ENCODE peak calls at places on chromosome 6, in six cellular contexts. One of them, this sample, is unnamed.

GRCh38 chr6:169723200-169723909 is 945 bp downstream of the PHF10 start:
- DNase-seq in tibial nerve: peak; percentile 55
- DNase-seq in fibroblast of lung: peak; percentile 80
- DNase-seq in lower lobe of right lung: peak; percentile 85
- DNase-seq in A549: peak; percentile 25
- DNase-seq in heart left ventricle: peak; percentile 86
- DNase-seq in this sample: peak; percentile 94

GRCh38 chr6:93412452-93412851 is 6.9 kb downstream of the EPHA7 start:
- DNase-seq in tibial nerve: no peak
- DNase-seq in fibroblast of lung: no peak
- DNase-seq in lower lobe of right lung: no peak
- DNase-seq in A549: no peak
- DNase-seq in heart left ventricle: no peak
- DNase-seq in this sample: no peak

GRCh38 chr6:87925373-87926060 is 122.1 kb upstream of the SPACA1 start:
- DNase-seq in tibial nerve: no peak
- DNase-seq in fibroblast of lung: no peak
- DNase-seq in lower lobe of right lung: no peak
- DNase-seq in A549: no peak
- DNase-seq in heart left ventricle: no peak
- DNase-seq in this sample: no peak

GRCh38 chr6:52019092-52019491 is 68.3 kb downstream of the PKHD1 start:
- DNase-seq in tibial nerve: no peak
- DNase-seq in fibroblast of lung: no peak
- DNase-seq in lower lobe of right lung: no peak
- DNase-seq in A549: no peak
- DNase-seq in heart left ventricle: no peak
- DNase-seq in this sample: no peak

GRCh38 chr6:57207141-57207540 is 15.0 kb downstream of the RAB23 start:
- DNase-seq in tibial nerve: no peak
- DNase-seq in fibroblast of lung: peak; percentile 80
- DNase-seq in lower lobe of right lung: no peak
- DNase-seq in A549: no peak
- DNase-seq in heart left ventricle: no peak
- DNase-seq in this sample: no peak

GRCh38 chr6:152482289-152482688 is 154.9 kb downstream of the SYNE1 start:
- DNase-seq in tibial nerve: no peak
- DNase-seq in fibroblast of lung: no peak
- DNase-seq in lower lobe of right lung: no peak
- DNase-seq in A549: no peak
- DNase-seq in heart left ventricle: no peak
- DNase-seq in this sample: no peak

GRCh38 chr6:125747589-125748533 is 1.6 kb upstream of the HEY2 start:
- DNase-seq in tibial nerve: peak; percentile 38
- DNase-seq in fibroblast of lung: no peak
- DNase-seq in lower lobe of right lung: peak; percentile 59
- DNase-seq in A549: no peak
- DNase-seq in heart left ventricle: peak; percentile 58
- DNase-seq in this sample: peak; percentile 77

GRCh38 chr6:168088161-168089106 is 9.4 kb upstream of the FRMD1 start:
- DNase-seq in tibial nerve: peak; percentile 15
- DNase-seq in fibroblast of lung: peak; percentile 59
- DNase-seq in lower lobe of right lung: peak; percentile 20
- DNase-seq in A549: no peak
- DNase-seq in heart left ventricle: peak; percentile 58
- DNase-seq in this sample: peak; percentile 54

GRCh38 chr6:10583509-10583908 is 62.4 kb downstream of the GCNT2 start:
- DNase-seq in tibial nerve: no peak
- DNase-seq in fibroblast of lung: no peak
- DNase-seq in lower lobe of right lung: no peak
- DNase-seq in A549: no peak
- DNase-seq in heart left ventricle: no peak
- DNase-seq in this sample: no peak

GRCh38 chr6:156437084-156437879 is 339.9 kb upstream of the ARID1B start:
- DNase-seq in tibial nerve: no peak
- DNase-seq in fibroblast of lung: no peak
- DNase-seq in lower lobe of right lung: no peak
- DNase-seq in A549: no peak
- DNase-seq in heart left ventricle: no peak
- DNase-seq in this sample: no peak

DNA sequence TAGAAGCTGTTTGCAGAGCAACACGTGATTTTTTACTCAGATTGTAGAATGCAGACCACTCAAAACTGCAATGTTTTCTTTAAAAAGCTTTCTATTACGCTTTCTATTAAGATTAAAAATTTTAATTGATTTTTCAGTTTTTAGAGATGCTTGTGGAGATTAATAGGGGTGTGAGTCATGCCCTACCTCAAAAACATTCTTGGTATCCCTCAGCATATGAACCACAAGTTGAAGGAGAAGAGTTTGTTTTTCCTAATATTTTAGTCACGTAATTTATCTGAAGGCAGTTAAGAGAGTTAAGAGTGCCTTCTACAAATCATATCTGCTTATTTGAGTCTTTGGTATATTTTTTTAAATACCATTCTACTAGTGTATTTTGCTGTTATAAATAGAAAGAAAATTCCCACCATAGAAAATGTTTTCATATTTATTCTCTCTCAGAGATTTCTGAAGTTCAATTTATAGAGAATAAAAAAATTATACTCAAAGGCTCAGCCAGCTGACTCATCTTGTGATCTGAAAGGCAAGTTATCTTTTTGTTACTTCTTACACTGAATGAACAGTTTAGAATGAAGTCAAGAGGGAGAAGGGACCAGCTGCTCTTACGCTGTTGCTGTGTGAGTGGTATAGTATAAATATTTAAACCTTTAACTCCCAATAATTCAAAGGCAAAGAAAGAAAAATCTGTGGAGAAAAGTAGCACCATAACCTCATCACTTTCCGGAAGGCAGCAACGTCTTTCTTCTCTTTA is 7.6 kb downstream of the RIPOR2 start:
- DNase-seq in tibial nerve: no peak
- DNase-seq in fibroblast of lung: peak; percentile 81
- DNase-seq in lower lobe of right lung: no peak
- DNase-seq in A549: no peak
- DNase-seq in heart left ventricle: no peak
- DNase-seq in this sample: no peak
- H3K4me3 ChIP-seq in tibial nerve: no peak overlapping the region
- H3K4me3 ChIP-seq in fibroblast of lung: no peak overlapping the region
- H3K4me3 ChIP-seq in lower lobe of right lung: no peak overlapping the region
- H3K4me3 ChIP-seq in A549: no peak overlapping the region
- H3K4me3 ChIP-seq in heart left ventricle: no peak overlapping the region
- H3K4me3 ChIP-seq in this sample: no peak overlapping the region

DNA sequence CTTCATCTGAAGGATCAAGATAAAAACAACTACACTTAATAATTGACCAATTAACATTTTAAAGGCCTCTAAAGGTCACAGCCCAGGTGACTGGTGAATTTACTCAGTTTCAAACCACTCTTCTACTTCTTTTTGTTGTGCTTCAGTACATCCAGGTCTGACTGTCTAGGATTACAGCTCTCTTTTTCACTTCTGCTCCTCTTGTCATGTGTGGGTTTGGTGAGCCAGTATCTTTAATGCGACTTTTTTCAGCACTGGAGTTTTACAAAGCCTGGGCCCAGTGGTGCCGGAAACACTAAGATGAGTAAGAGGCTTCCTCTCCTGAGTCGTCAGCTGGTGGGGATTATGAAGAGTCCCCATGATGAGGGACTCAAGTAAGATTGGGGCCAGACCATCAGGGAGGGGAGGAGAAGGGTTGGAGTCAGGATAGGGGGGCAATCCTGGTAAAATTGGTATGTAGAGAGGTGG is 27.0 kb downstream of the HECA start:
- DNase-seq in tibial nerve: no peak
- DNase-seq in fibroblast of lung: peak; percentile 19
- DNase-seq in lower lobe of right lung: no peak
- DNase-seq in A549: no peak
- DNase-seq in heart left ventricle: no peak
- DNase-seq in this sample: no peak
- H3K4me1 ChIP-seq in tibial nerve: no peaks in the 10 kb centered on the region
- H3K4me1 ChIP-seq in fibroblast of lung: no peaks in the 10 kb centered on the region
- H3K4me1 ChIP-seq in lower lobe of right lung: peaks cover 60% of the 10 kb centered on the region
- H3K4me1 ChIP-seq in A549: no peaks in the 10 kb centered on the region
- H3K4me1 ChIP-seq in heart left ventricle: peaks cover 18% of the 10 kb centered on the region
- H3K4me1 ChIP-seq in this sample: peaks cover 9% of the 10 kb centered on the region

GRCh38 chr6:89952361-89952680 is 58.1 kb downstream of the GJA10 start:
- DNase-seq in tibial nerve: no peak
- DNase-seq in fibroblast of lung: no peak
- DNase-seq in lower lobe of right lung: no peak
- DNase-seq in A549: no peak
- DNase-seq in heart left ventricle: no peak
- DNase-seq in this sample: no peak

GRCh38 chr6:89948876-89949275 is 54.6 kb downstream of the GJA10 start:
- DNase-seq in tibial nerve: no peak
- DNase-seq in fibroblast of lung: no peak
- DNase-seq in lower lobe of right lung: no peak
- DNase-seq in A549: no peak
- DNase-seq in heart left ventricle: no peak
- DNase-seq in this sample: no peak

GRCh38 chr6:89951574-89952360 is 57.5 kb downstream of the GJA10 start:
- DNase-seq in tibial nerve: no peak
- DNase-seq in fibroblast of lung: peak; percentile 78
- DNase-seq in lower lobe of right lung: no peak
- DNase-seq in A549: no peak
- DNase-seq in heart left ventricle: no peak
- DNase-seq in this sample: no peak

GRCh38 chr6:89950879-89951391 is 56.7 kb downstream of the GJA10 start:
- DNase-seq in tibial nerve: no peak
- DNase-seq in fibroblast of lung: peak; percentile 58
- DNase-seq in lower lobe of right lung: no peak
- DNase-seq in A549: no peak
- DNase-seq in heart left ventricle: no peak
- DNase-seq in this sample: no peak

GRCh38 chr6:89950446-89950845 is 56.2 kb downstream of the GJA10 start:
- DNase-seq in tibial nerve: no peak
- DNase-seq in fibroblast of lung: no peak
- DNase-seq in lower lobe of right lung: no peak
- DNase-seq in A549: no peak
- DNase-seq in heart left ventricle: no peak
- DNase-seq in this sample: no peak
- H3K4me3 ChIP-seq in tibial nerve: no peak overlapping the region
- H3K4me3 ChIP-seq in fibroblast of lung: no peak overlapping the region
- H3K4me3 ChIP-seq in lower lobe of right lung: no peak overlapping the region
- H3K4me3 ChIP-seq in A549: no peak overlapping the region
- H3K4me3 ChIP-seq in heart left ventricle: no peak overlapping the region
- H3K4me3 ChIP-seq in this sample: no peak overlapping the region

DNA sequence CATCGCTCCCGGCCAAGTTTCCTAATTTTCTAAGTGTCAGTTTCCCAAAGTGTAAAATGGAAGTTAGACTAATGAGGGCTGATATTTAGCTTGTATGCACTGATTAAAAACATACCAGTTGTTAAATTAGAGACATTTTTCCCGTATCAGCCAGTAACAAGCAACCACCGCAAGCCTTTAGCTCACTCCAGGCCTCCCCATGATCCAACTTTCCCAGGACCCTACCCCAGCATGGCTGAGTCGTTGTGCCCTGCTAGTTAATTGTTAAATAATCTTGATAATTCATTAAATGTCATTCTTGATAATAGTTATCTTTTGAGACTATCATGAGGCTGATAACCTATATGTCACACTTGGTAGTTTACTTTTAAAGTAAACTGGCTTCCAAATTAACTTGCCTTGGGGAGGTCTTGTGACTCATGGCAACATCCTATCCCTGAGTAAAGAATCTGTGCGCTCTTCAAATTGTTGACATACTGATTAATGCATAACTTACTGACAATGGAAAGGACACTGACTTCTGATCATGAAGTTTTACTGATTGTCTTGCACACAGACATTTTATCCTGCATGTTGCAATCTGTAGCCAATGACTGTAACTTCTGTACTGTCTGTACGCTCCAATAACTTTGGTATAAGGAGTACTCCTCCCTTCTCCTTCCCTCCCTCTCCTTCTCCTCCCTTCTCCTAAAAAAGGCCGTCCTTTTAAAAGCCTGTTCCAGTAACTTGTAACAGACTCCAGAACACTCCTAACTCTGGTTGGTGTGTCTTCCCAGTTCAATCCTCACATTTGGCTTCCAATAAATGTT is 6.3 kb upstream of the GTF3C6 start:
- DNase-seq in tibial nerve: no peak
- DNase-seq in fibroblast of lung: peak; percentile 53
- DNase-seq in lower lobe of right lung: no peak
- DNase-seq in A549: peak; percentile 83
- DNase-seq in heart left ventricle: no peak
- DNase-seq in this sample: no peak
- H3K4me1 ChIP-seq in tibial nerve: no peaks in the 10 kb centered on the region
- H3K4me1 ChIP-seq in fibroblast of lung: peaks cover 2% of the 10 kb centered on the region
- H3K4me1 ChIP-seq in lower lobe of right lung: no peaks in the 10 kb centered on the region
- H3K4me1 ChIP-seq in A549: peaks cover 49% of the 10 kb centered on the region
- H3K4me1 ChIP-seq in heart left ventricle: no peaks in the 10 kb centered on the region
- H3K4me1 ChIP-seq in this sample: no peaks in the 10 kb centered on the region

GRCh38 chr6:81995548-81996289 is 243.2 kb upstream of the TENT5A start:
- DNase-seq in tibial nerve: no peak
- DNase-seq in fibroblast of lung: peak; percentile 78
- DNase-seq in lower lobe of right lung: no peak
- DNase-seq in A549: no peak
- DNase-seq in heart left ventricle: no peak
- DNase-seq in this sample: no peak
- H3K4me3 ChIP-seq in tibial nerve: no peak overlapping the region
- H3K4me3 ChIP-seq in fibroblast of lung: no peak overlapping the region
- H3K4me3 ChIP-seq in lower lobe of right lung: no peak overlapping the region
- H3K4me3 ChIP-seq in A549: no peak overlapping the region
- H3K4me3 ChIP-seq in heart left ventricle: no peak overlapping the region
- H3K4me3 ChIP-seq in this sample: no peak overlapping the region

GRCh38 chr6:41568202-41568584 is 22.0 kb downstream of the FOXP4 start:
- DNase-seq in tibial nerve: no peak
- DNase-seq in fibroblast of lung: no peak
- DNase-seq in lower lobe of right lung: no peak
- DNase-seq in A549: no peak
- DNase-seq in heart left ventricle: no peak
- DNase-seq in this sample: no peak
- H3K4me1 ChIP-seq in tibial nerve: peaks cover 5% of the 10 kb centered on the region
- H3K4me1 ChIP-seq in fibroblast of lung: no peaks in the 10 kb centered on the region
- H3K4me1 ChIP-seq in lower lobe of right lung: peaks cover 17% of the 10 kb centered on the region
- H3K4me1 ChIP-seq in A549: peaks cover 25% of the 10 kb centered on the region
- H3K4me1 ChIP-seq in heart left ventricle: peaks cover 18% of the 10 kb centered on the region
- H3K4me1 ChIP-seq in this sample: peaks cover 15% of the 10 kb centered on the region

DNA sequence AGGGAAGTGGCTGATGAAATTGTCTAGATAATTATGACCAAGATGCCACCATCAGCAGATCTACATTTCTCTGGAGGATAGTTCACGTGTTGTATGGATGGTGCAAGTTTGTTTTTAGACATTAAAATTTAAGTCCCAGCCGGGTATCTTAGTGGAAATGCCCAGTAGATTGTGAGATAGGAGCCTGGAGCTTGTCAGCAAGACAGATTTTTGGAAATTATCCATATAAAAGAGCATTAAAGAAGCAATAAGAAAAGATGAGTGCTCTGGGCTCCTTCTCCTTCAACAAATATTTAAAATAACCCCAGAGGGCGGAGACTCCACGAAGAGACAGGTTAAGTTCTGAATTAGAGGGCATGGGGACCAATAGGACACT is 47.6 kb upstream of the SMLR1 start:
- DNase-seq in tibial nerve: no peak
- DNase-seq in fibroblast of lung: no peak
- DNase-seq in lower lobe of right lung: no peak
- DNase-seq in A549: no peak
- DNase-seq in heart left ventricle: no peak
- DNase-seq in this sample: no peak
- H3K4me3 ChIP-seq in tibial nerve: no peak overlapping the region
- H3K4me3 ChIP-seq in fibroblast of lung: no peak overlapping the region
- H3K4me3 ChIP-seq in lower lobe of right lung: no peak overlapping the region
- H3K4me3 ChIP-seq in A549: no peak overlapping the region
- H3K4me3 ChIP-seq in heart left ventricle: no peak overlapping the region
- H3K4me3 ChIP-seq in this sample: no peak overlapping the region

This sample was measured in right cardiac atrium.